ENCODE peak calls at places on chromosome 2, in four cellular contexts. One of them, this sample, is unnamed.

GRCh38 chr2:215218587-215219577 is 80.5 kb upstream of the ABCA12 start:
- DNase-seq in HepG2: no peak
- DNase-seq in K562: no peak
- DNase-seq in A549: no peak
- DNase-seq in this sample: no peak

GRCh38 chr2:200786423-200786822 is 25.3 kb upstream of the BZW1 start:
- DNase-seq in K562: no peak
- DNase-seq in A549: no peak
- DNase-seq in HepG2: peak; percentile 37
- DNase-seq in this sample: no peak

GRCh38 chr2:208025814-208026184 is 472 bp upstream of the PLEKHM3 start:
- DNase-seq in HepG2: no peak
- DNase-seq in A549: no peak
- DNase-seq in K562: no peak
- DNase-seq in this sample: no peak

GRCh38 chr2:182103531-182103930 is 117.9 kb downstream of the PPP1R1C start:
- DNase-seq in HepG2: no peak
- DNase-seq in K562: no peak
- DNase-seq in A549: no peak
- DNase-seq in this sample: no peak

GRCh38 chr2:173218331-173219056 is 136.2 kb upstream of the CDCA7 start:
- DNase-seq in A549: no peak
- DNase-seq in HepG2: peak; percentile 15
- DNase-seq in K562: no peak
- DNase-seq in this sample: no peak

GRCh38 chr2:70095833-70096670 is 8.8 kb downstream of the PCBP1 start:
- DNase-seq in HepG2: no peak
- DNase-seq in A549: no peak
- DNase-seq in K562: no peak
- DNase-seq in this sample: no peak

GRCh38 chr2:188378551-188378950 is 86.9 kb downstream of the GULP1 start:
- DNase-seq in A549: no peak
- DNase-seq in K562: no peak
- DNase-seq in HepG2: no peak
- DNase-seq in this sample: no peak

GRCh38 chr2:137674991-137675390 is 289.3 kb upstream of the HNMT start:
- DNase-seq in A549: no peak
- DNase-seq in K562: no peak
- DNase-seq in HepG2: no peak
- DNase-seq in this sample: no peak

GRCh38 chr2:239399404-239399999 is 1.3 kb downstream of the HDAC4 start:
- DNase-seq in K562: peak; percentile 51
- DNase-seq in A549: peak; percentile 8
- DNase-seq in HepG2: peak; percentile 75
- DNase-seq in this sample: no peak

GRCh38 chr2:12232876-12233275 is 483.9 kb upstream of the TRIB2 start:
- DNase-seq in A549: no peak
- DNase-seq in HepG2: no peak
- DNase-seq in K562: no peak
- DNase-seq in this sample: no peak

GRCh38 chr2:176165598-176166055 is 8.5 kb downstream of the HOXD3 start:
- DNase-seq in A549: no peak
- DNase-seq in K562: no peak
- DNase-seq in HepG2: no peak
- DNase-seq in this sample: no peak

GRCh38 chr2:236637691-236638569 is 68.3 kb downstream of the ACKR3 start:
- DNase-seq in A549: no peak
- DNase-seq in K562: no peak
- DNase-seq in HepG2: no peak
- DNase-seq in this sample: no peak

GRCh38 chr2:230824406-230824978 is 40.2 kb upstream of the ITM2C start:
- DNase-seq in A549: peak; percentile 46
- DNase-seq in K562: peak; percentile 81
- DNase-seq in HepG2: peak; percentile 87
- DNase-seq in this sample: peak; percentile 66

GRCh38 chr2:107810734-107811133 is 16.0 kb upstream of the RGPD4 start:
- DNase-seq in K562: no peak
- DNase-seq in A549: no peak
- DNase-seq in HepG2: no peak
- DNase-seq in this sample: no peak

GRCh38 chr2:1546023-1546591 is 132.8 kb downstream of the TPO start:
- DNase-seq in K562: peak; percentile 48
- DNase-seq in A549: peak; percentile 69
- DNase-seq in HepG2: peak; percentile 28
- DNase-seq in this sample: no peak

GRCh38 chr2:161250864-161251436 is 57.3 kb upstream of the PSMD14 start:
- DNase-seq in HepG2: peak; percentile 74
- DNase-seq in A549: peak; percentile 68
- DNase-seq in K562: peak; percentile 80
- DNase-seq in this sample: no peak

GRCh38 chr2:176129013-176129796 is at the start of gene HOXD8:
- DNase-seq in K562: peak; percentile 26
- DNase-seq in A549: peak; percentile 38
- DNase-seq in HepG2: no peak
- DNase-seq in this sample: no peak

GRCh38 chr2:16553222-16553621 is 112.4 kb downstream of the CYRIA start:
- DNase-seq in HepG2: peak; percentile 40
- DNase-seq in A549: peak; percentile 10
- DNase-seq in K562: peak; percentile 48
- DNase-seq in this sample: no peak

GRCh38 chr2:46036929-46037328 is 260.3 kb upstream of the EPAS1 start:
- DNase-seq in K562: no peak
- DNase-seq in HepG2: no peak
- DNase-seq in A549: no peak
- DNase-seq in this sample: no peak

GRCh38 chr2:27308359-27308875 is at the start of gene UCN:
- DNase-seq in A549: no peak
- DNase-seq in K562: no peak
- DNase-seq in HepG2: no peak
- DNase-seq in this sample: peak; percentile 87

GRCh38 chr2:221850076-221850475 is 278.0 kb upstream of the EPHA4 start:
- DNase-seq in HepG2: no peak
- DNase-seq in K562: no peak
- DNase-seq in A549: no peak
- DNase-seq in this sample: no peak

GRCh38 chr2:68414862-68415261 is 49.8 kb downstream of the PLEK start:
- DNase-seq in HepG2: no peak
- DNase-seq in A549: no peak
- DNase-seq in K562: no peak
- DNase-seq in this sample: no peak

GRCh38 chr2:241866896-241867631 is 2.5 kb upstream of the RTP5 start:
- DNase-seq in A549: no peak
- DNase-seq in HepG2: no peak
- DNase-seq in K562: no peak
- DNase-seq in this sample: no peak

GRCh38 chr2:80331025-80331424 is 26.5 kb upstream of the LRRTM1 start:
- DNase-seq in K562: no peak
- DNase-seq in A549: no peak
- DNase-seq in HepG2: no peak
- DNase-seq in this sample: no peak

GRCh38 chr2:80328033-80328635 is 23.6 kb upstream of the LRRTM1 start:
- DNase-seq in K562: peak; percentile 33
- DNase-seq in HepG2: no peak
- DNase-seq in A549: no peak
- DNase-seq in this sample: no peak

GRCh38 chr2:80326214-80326613 is 21.7 kb upstream of the LRRTM1 start:
- DNase-seq in K562: peak; percentile 48
- DNase-seq in A549: no peak
- DNase-seq in HepG2: peak; percentile 18
- DNase-seq in this sample: no peak

GRCh38 chr2:80326861-80327260 is 22.3 kb upstream of the LRRTM1 start:
- DNase-seq in K562: no peak
- DNase-seq in HepG2: no peak
- DNase-seq in A549: no peak
- DNase-seq in this sample: no peak

GRCh38 chr2:80329491-80329890 is 24.9 kb upstream of the LRRTM1 start:
- DNase-seq in A549: no peak
- DNase-seq in HepG2: no peak
- DNase-seq in K562: no peak
- DNase-seq in this sample: no peak
- TF ChIP-seq RNF2 in A549: no peak
- TF ChIP-seq RNF2 in HepG2: no peak
- TF ChIP-seq RNF2 in K562: no peak
- TF ChIP-seq RNF2 in this sample: no peak

GRCh38 chr2:148555622-148556294 is 88.8 kb upstream of the EPC2 start:
- DNase-seq in K562: no peak
- DNase-seq in A549: no peak
- DNase-seq in HepG2: no peak
- DNase-seq in this sample: no peak

GRCh38 chr2:148554459-148555247 is 89.9 kb upstream of the EPC2 start:
- DNase-seq in K562: no peak
- DNase-seq in HepG2: no peak
- DNase-seq in A549: no peak
- DNase-seq in this sample: peak; percentile 65

GRCh38 chr2:148549001-148549400 is 95.5 kb upstream of the EPC2 start:
- DNase-seq in A549: no peak
- DNase-seq in K562: no peak
- DNase-seq in HepG2: no peak
- DNase-seq in this sample: no peak

GRCh38 chr2:148552675-148553331 is 91.7 kb upstream of the EPC2 start:
- DNase-seq in A549: no peak
- DNase-seq in K562: no peak
- DNase-seq in HepG2: no peak
- DNase-seq in this sample: no peak

GRCh38 chr2:148553332-148553887 is 91.1 kb upstream of the EPC2 start:
- DNase-seq in HepG2: no peak
- DNase-seq in A549: no peak
- DNase-seq in K562: no peak
- DNase-seq in this sample: no peak
- H3K4me2 ChIP-seq in HepG2: peak overlapping the region; percentile 80
- H3K4me2 ChIP-seq in A549: peak overlapping the region; percentile 64
- H3K4me2 ChIP-seq in K562: peak overlapping the region; percentile 51
- H3K4me2 ChIP-seq in this sample: no peak overlapping the region

GRCh38 chr2:238136820-238137537 is 1.5 kb upstream of the KLHL30 start:
- DNase-seq in HepG2: peak; percentile 41
- DNase-seq in A549: no peak
- DNase-seq in K562: no peak
- DNase-seq in this sample: no peak
- TF ChIP-seq RNF2 in HepG2: no peak
- TF ChIP-seq RNF2 in A549: no peak
- TF ChIP-seq RNF2 in K562: no peak
- TF ChIP-seq RNF2 in this sample: no peak

GRCh38 chr2:219434468-219434717 is 250 bp upstream of the SPEG start:
- DNase-seq in A549: no peak
- DNase-seq in K562: no peak
- DNase-seq in HepG2: no peak
- DNase-seq in this sample: no peak
- H3K4me2 ChIP-seq in A549: no peak overlapping the region
- H3K4me2 ChIP-seq in K562: no peak overlapping the region
- H3K4me2 ChIP-seq in HepG2: no peak overlapping the region
- H3K4me2 ChIP-seq in this sample: peak overlapping the region; percentile 90

DNA sequence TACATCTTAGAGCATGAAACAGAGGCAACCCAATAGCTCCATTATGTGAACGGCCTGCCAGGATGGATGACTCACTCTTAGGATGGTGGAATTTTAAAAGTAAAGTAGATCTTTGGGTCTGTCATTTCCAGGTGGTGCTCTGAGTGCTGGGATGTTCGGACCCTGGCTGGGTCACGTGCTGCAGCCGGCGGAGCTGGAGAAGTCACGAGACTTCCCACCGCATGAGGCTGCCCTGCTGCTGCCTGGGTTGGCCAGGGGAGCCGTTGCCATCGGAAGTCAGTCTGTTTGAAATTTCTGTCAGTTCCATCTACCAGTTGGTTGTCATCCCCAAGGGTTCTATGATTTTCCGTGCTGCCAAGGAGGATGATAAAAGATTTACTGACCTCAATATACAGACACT is 93.3 kb upstream of the ALKAL2 start:
- DNase-seq in K562: no peak
- DNase-seq in A549: no peak
- DNase-seq in HepG2: no peak
- DNase-seq in this sample: no peak
- TF ChIP-seq RNF2 in K562: no peak
- TF ChIP-seq RNF2 in A549: no peak
- TF ChIP-seq RNF2 in HepG2: no peak
- TF ChIP-seq RNF2 in this sample: no peak

GRCh38 chr2:24453379-24454073 is 37.5 kb upstream of the NCOA1 start:
- DNase-seq in HepG2: no peak
- DNase-seq in K562: no peak
- DNase-seq in A549: no peak
- DNase-seq in this sample: no peak
- H3K4me2 ChIP-seq in HepG2: no peak overlapping the region
- H3K4me2 ChIP-seq in K562: no peak overlapping the region
- H3K4me2 ChIP-seq in A549: no peak overlapping the region
- H3K4me2 ChIP-seq in this sample: no peak overlapping the region

GRCh38 chr2:180130403-180130802 is 123.3 kb upstream of the CWC22 start:
- DNase-seq in A549: no peak
- DNase-seq in HepG2: no peak
- DNase-seq in K562: no peak
- DNase-seq in this sample: no peak

GRCh38 chr2:180128861-180129260 is 121.8 kb upstream of the CWC22 start:
- DNase-seq in A549: no peak
- DNase-seq in HepG2: no peak
- DNase-seq in K562: no peak
- DNase-seq in this sample: no peak

GRCh38 chr2:180124273-180124881 is 117.3 kb upstream of the CWC22 start:
- DNase-seq in A549: peak; percentile 24
- DNase-seq in HepG2: peak; percentile 58
- DNase-seq in K562: peak; percentile 64
- DNase-seq in this sample: no peak

GRCh38 chr2:180122874-180123273 is 115.8 kb upstream of the CWC22 start:
- DNase-seq in HepG2: no peak
- DNase-seq in K562: no peak
- DNase-seq in A549: no peak
- DNase-seq in this sample: no peak

DNA sequence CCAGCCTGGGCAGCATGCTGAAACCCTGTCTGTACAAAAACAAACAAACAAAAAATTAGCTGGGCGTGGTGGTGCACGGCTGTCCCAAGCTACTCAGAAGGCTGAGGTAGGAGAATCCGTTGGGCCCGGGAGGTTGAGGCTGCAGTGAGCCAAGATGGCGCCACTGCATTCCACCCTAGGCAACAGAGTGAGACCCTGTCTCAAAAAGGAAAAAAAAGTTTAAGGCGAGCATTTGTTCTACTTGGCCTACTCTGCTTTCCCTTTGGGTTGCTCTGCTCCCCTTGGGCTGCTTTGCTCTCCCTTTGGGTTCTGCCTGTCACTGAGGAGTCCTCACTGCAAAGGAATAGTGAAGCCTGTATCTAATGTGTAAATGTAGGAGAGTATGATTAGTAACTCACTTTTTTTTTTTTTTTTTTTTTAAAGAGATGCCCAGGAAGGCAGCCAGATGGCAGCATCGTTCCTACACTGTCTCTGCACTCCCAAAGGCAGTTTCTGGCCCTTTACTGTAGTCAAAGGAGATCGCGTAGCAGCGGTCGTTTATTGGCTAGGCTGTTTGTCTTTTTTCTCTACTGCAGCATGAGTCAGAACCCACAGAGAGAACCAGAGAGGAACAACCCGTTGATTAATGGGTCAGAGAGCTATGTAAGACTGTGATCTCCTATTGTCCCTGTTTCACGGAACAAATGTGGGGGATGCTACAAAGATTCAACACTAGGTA is 118.3 kb upstream of the CWC22 start:
- DNase-seq in K562: peak; percentile 51
- DNase-seq in A549: peak; percentile 35
- DNase-seq in HepG2: peak; percentile 78
- DNase-seq in this sample: peak; percentile 44
- TF ChIP-seq RNF2 in K562: no peak
- TF ChIP-seq RNF2 in A549: no peak
- TF ChIP-seq RNF2 in HepG2: no peak
- TF ChIP-seq RNF2 in this sample: no peak